ENCODE peak calls at places on chromosomes 12 and 14, in five cellular contexts. One of them, this sample, is unnamed.

GRCh38 chr12:107326237-107326636 is 232.9 kb upstream of the CRY1 start:
- DNase-seq in NCI-H1417: no peak
- DNase-seq in HS-27A: no peak
- DNase-seq in effector memory CD8-positive, alpha-beta T cell: no peak
- DNase-seq in caudate nucleus: no peak
- DNase-seq in this sample: no peak

GRCh38 chr14:72745546-72745945 is 148.4 kb downstream of the DPF3 start:
- DNase-seq in effector memory CD8-positive, alpha-beta T cell: no peak
- DNase-seq in caudate nucleus: no peak
- DNase-seq in HS-27A: peak
- DNase-seq in NCI-H1417: no peak
- DNase-seq in this sample: peak

GRCh38 chr14:87332001-87332400 is 661.0 kb downstream of the GALC start:
- DNase-seq in caudate nucleus: no peak
- DNase-seq in NCI-H1417: no peak
- DNase-seq in HS-27A: no peak
- DNase-seq in effector memory CD8-positive, alpha-beta T cell: no peak
- DNase-seq in this sample: peak

GRCh38 chr12:4412462-4412861 is 33.0 kb upstream of the FGF23 start:
- DNase-seq in caudate nucleus: no peak
- DNase-seq in effector memory CD8-positive, alpha-beta T cell: no peak
- DNase-seq in HS-27A: no peak
- DNase-seq in NCI-H1417: no peak
- DNase-seq in this sample: no peak

GRCh38 chr12:4984971-4985370 is 58.7 kb upstream of the KCNA5 start:
- DNase-seq in effector memory CD8-positive, alpha-beta T cell: no peak
- DNase-seq in HS-27A: no peak
- DNase-seq in NCI-H1417: peak
- DNase-seq in caudate nucleus: peak
- DNase-seq in this sample: no peak

GRCh38 chr12:83102499-83102898 is 415.8 kb downstream of the TMTC2 start:
- DNase-seq in caudate nucleus: no peak
- DNase-seq in effector memory CD8-positive, alpha-beta T cell: no peak
- DNase-seq in HS-27A: no peak
- DNase-seq in NCI-H1417: no peak
- DNase-seq in this sample: peak

GRCh38 chr14:94680498-94681288 is 68.5 kb downstream of the SERPINA3 start:
- DNase-seq in caudate nucleus: no peak
- DNase-seq in HS-27A: no peak
- DNase-seq in effector memory CD8-positive, alpha-beta T cell: no peak
- DNase-seq in NCI-H1417: no peak
- DNase-seq in this sample: no peak

GRCh38 chr12:19402743-19403400 is 36.4 kb upstream of the AEBP2 start:
- DNase-seq in NCI-H1417: no peak
- DNase-seq in effector memory CD8-positive, alpha-beta T cell: no peak
- DNase-seq in HS-27A: peak
- DNase-seq in caudate nucleus: peak
- DNase-seq in this sample: no peak

GRCh38 chr12:98894412-98895085 is 249.5 kb downstream of the APAF1 start:
- DNase-seq in effector memory CD8-positive, alpha-beta T cell: no peak
- DNase-seq in HS-27A: no peak
- DNase-seq in caudate nucleus: peak
- DNase-seq in NCI-H1417: peak
- DNase-seq in this sample: no peak

GRCh38 chr14:68444449-68445168 is 348.3 kb downstream of the ZFP36L1 start:
- DNase-seq in NCI-H1417: no peak
- DNase-seq in HS-27A: no peak
- DNase-seq in caudate nucleus: no peak
- DNase-seq in effector memory CD8-positive, alpha-beta T cell: no peak
- DNase-seq in this sample: no peak

GRCh38 chr12:64682572-64683277 is 72.4 kb downstream of the RASSF3 start:
- DNase-seq in effector memory CD8-positive, alpha-beta T cell: no peak
- DNase-seq in NCI-H1417: no peak
- DNase-seq in HS-27A: no peak
- DNase-seq in caudate nucleus: no peak
- DNase-seq in this sample: no peak

GRCh38 chr14:68110989-68111704 is 291.6 kb downstream of the RAD51B start:
- DNase-seq in HS-27A: no peak
- DNase-seq in caudate nucleus: no peak
- DNase-seq in effector memory CD8-positive, alpha-beta T cell: no peak
- DNase-seq in NCI-H1417: no peak
- DNase-seq in this sample: no peak

GRCh38 chr12:109053382-109054123 is 1.2 kb downstream of the USP30 start:
- DNase-seq in NCI-H1417: no peak
- DNase-seq in effector memory CD8-positive, alpha-beta T cell: peak
- DNase-seq in HS-27A: no peak
- DNase-seq in caudate nucleus: no peak
- DNase-seq in this sample: no peak

GRCh38 chr14:105312973-105313372 is 1.6 kb upstream of the PACS2 start:
- DNase-seq in effector memory CD8-positive, alpha-beta T cell: no peak
- DNase-seq in NCI-H1417: no peak
- DNase-seq in caudate nucleus: peak
- DNase-seq in HS-27A: no peak
- DNase-seq in this sample: no peak

GRCh38 chr12:89895101-89895500 is 186.5 kb upstream of the ATP2B1 start:
- DNase-seq in caudate nucleus: no peak
- DNase-seq in NCI-H1417: no peak
- DNase-seq in HS-27A: no peak
- DNase-seq in effector memory CD8-positive, alpha-beta T cell: no peak
- DNase-seq in this sample: no peak

GRCh38 chr14:39593339-39593738 is 161.1 kb upstream of the FBXO33 start:
- DNase-seq in caudate nucleus: no peak
- DNase-seq in NCI-H1417: no peak
- DNase-seq in HS-27A: no peak
- DNase-seq in effector memory CD8-positive, alpha-beta T cell: no peak
- DNase-seq in this sample: no peak

GRCh38 chr14:85443001-85443400 is 86.9 kb upstream of the FLRT2 start:
- DNase-seq in effector memory CD8-positive, alpha-beta T cell: no peak
- DNase-seq in HS-27A: no peak
- DNase-seq in NCI-H1417: no peak
- DNase-seq in caudate nucleus: no peak
- DNase-seq in this sample: no peak

GRCh38 chr12:30753761-30754382 is 879 bp downstream of the CAPRIN2 start:
- DNase-seq in NCI-H1417: no peak
- DNase-seq in caudate nucleus: peak
- DNase-seq in effector memory CD8-positive, alpha-beta T cell: no peak
- DNase-seq in HS-27A: peak
- DNase-seq in this sample: no peak

GRCh38 chr12:76143343-76144252 is 59.1 kb upstream of the NAP1L1 start:
- DNase-seq in HS-27A: no peak
- DNase-seq in caudate nucleus: no peak
- DNase-seq in effector memory CD8-positive, alpha-beta T cell: peak
- DNase-seq in NCI-H1417: no peak
- DNase-seq in this sample: no peak

GRCh38 chr12:111686574-111687105 is 787 bp downstream of the ACAD10 start:
- DNase-seq in NCI-H1417: no peak
- DNase-seq in caudate nucleus: no peak
- DNase-seq in effector memory CD8-positive, alpha-beta T cell: no peak
- DNase-seq in HS-27A: no peak
- DNase-seq in this sample: no peak

GRCh38 chr14:24367506-24368214 is at the start of gene NFATC4:
- DNase-seq in NCI-H1417: peak
- DNase-seq in HS-27A: peak
- DNase-seq in caudate nucleus: no peak
- DNase-seq in effector memory CD8-positive, alpha-beta T cell: no peak
- DNase-seq in this sample: no peak

GRCh38 chr12:57456145-57456700 is 1.1 kb downstream of the INHBE start:
- DNase-seq in NCI-H1417: peak
- DNase-seq in caudate nucleus: no peak
- DNase-seq in effector memory CD8-positive, alpha-beta T cell: no peak
- DNase-seq in HS-27A: no peak
- DNase-seq in this sample: peak

This sample was measured in kidney glomerular epithelial cell.